ENCODE peak calls at places on chromosomes 11 and 22, in four cellular contexts. A, B, M and P are unnamed samples.

GRCh38 chr11:72753341-72754148 is 1.3 kb upstream of the ARAP1 start:
- DNase-seq in B (no peak), M (no peak), A (no peak), P (no peak)

GRCh38 chr22:43000441-43001175 is 14.3 kb downstream of the PACSIN2 start:
- DNase-seq in M (no peak), A (no peak), B (no peak), P (no peak)

GRCh38 chr22:27699676-27700075 is 101.9 kb downstream of the MN1 start:
- DNase-seq in M (no peak), A (no peak), B (no peak), P (no peak)

GRCh38 chr11:1888811-1889526 is 2.7 kb downstream of the PRR33 start:
- DNase-seq in M (no peak), B (no peak), A (no peak), P (no peak)

GRCh38 chr11:76307978-76308747 is 72.8 kb downstream of the THAP12 start:
- DNase-seq in M (no peak), A (no peak), B (no peak), P (no peak)

GRCh38 chr11:129723146-129723963 is 92.3 kb upstream of the TMEM45B start:
- DNase-seq in M (no peak), A (no peak), B (no peak), P (no peak)

GRCh38 chr11:92838655-92839334 is 130.7 kb upstream of the MTNR1B start:
- DNase-seq in A (no peak), B (peak; percentile 68), M (peak; percentile 56), P (no peak)

GRCh38 chr22:41286639-41287091 is 678 bp upstream of the RANGAP1 start:
- DNase-seq in A (no peak), B (no peak), M (no peak), P (no peak)

GRCh38 chr22:20979243-20979809 is 2.8 kb upstream of the LZTR1 start:
- DNase-seq in M (peak; percentile 95), B (peak; percentile 70), A (peak; percentile 30), P (peak; percentile 53)

GRCh38 chr22:35835998-35836691 is 118.5 kb downstream of the APOL5 start:
- DNase-seq in M (peak; percentile 75), B (peak; percentile 57), A (peak; percentile 52), P (peak; percentile 43)

GRCh38 chr11:17354070-17354924 is 2.7 kb downstream of the NCR3LG1 start:
- DNase-seq in B (peak; percentile 76), A (peak; percentile 26), M (peak; percentile 71), P (no peak)

GRCh38 chr11:12743834-12744449 is 69.7 kb downstream of the TEAD1 start:
- DNase-seq in B (no peak), A (no peak), M (no peak), P (no peak)

GRCh38 chr11:113613619-113614018 is 92.5 kb downstream of the TMPRSS5 start:
- DNase-seq in B (no peak), A (no peak), M (no peak), P (no peak)

GRCh38 chr11:106062592-106062949 is 14.6 kb downstream of the KBTBD3 start:
- DNase-seq in A (no peak), B (no peak), M (no peak), P (no peak)

GRCh38 chr22:27686534-27686933 is 115.0 kb downstream of the MN1 start:
- DNase-seq in B (peak; percentile 91), A (peak; percentile 24), M (no peak), P (peak; percentile 82)

GRCh38 chr11:79077684-79078379 is 363.0 kb downstream of the TENM4 start:
- DNase-seq in B (no peak), M (no peak), A (no peak), P (no peak)

GRCh38 chr11:85257837-85258236 is 369.3 kb downstream of the DLG2 start:
- DNase-seq in B (no peak), A (no peak), M (no peak), P (no peak)

GRCh38 chr22:39703890-39704658 is 133.5 kb downstream of the CACNA1I start:
- DNase-seq in M (peak; percentile 79), B (no peak), A (no peak), P (peak; percentile 47)

GRCh38 chr22:39699631-39700348 is 129.2 kb downstream of the CACNA1I start:
- DNase-seq in A (no peak), B (no peak), M (peak; percentile 82), P (no peak)

GRCh38 chr22:39705386-39705785 is 134.8 kb downstream of the CACNA1I start:
- DNase-seq in A (no peak), B (no peak), M (no peak), P (no peak)

GRCh38 chr22:39698106-39698505 is 127.6 kb downstream of the CACNA1I start:
- DNase-seq in A (no peak), M (no peak), B (no peak), P (no peak)

GRCh38 chr22:39700565-39700964 is 130.0 kb downstream of the CACNA1I start:
- DNase-seq in B (no peak), A (no peak), M (no peak), P (no peak)
- H3K4me3 ChIP-seq in B (no peak overlapping the region), A (no peak overlapping the region), M (no peak overlapping the region), P (no peak overlapping the region)

GRCh38 chr11:55481416-55481815 is 72.9 kb upstream of the OR4C15 start:
- DNase-seq in A (no peak), M (no peak), B (no peak), P (no peak)
- H3K9me3 ChIP-seq in A (no peaks in the 10 kb centered on the region), M (peaks cover 41% of the 10 kb centered on the region), B (no peaks in the 10 kb centered on the region), P (no peaks in the 10 kb centered on the region)

DNA sequence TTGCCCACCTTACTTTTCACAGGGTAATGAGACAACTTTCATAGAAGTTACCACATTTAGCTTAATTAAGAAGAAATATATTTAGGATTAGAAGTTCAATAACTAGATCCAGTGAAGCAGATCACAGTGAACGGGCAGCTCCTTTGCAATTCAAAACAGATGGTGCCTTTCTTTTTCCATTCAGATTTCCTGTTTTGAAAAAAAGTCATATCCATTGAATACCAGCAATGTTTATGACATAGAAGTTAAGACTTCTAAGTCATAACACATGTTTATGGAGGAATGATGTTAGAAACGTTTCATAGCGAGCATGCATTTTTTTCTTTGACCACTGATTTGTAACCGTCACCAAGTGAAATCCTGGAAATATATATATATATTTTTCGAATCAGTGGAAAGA is 24.7 kb downstream of the LUZP2 start:
- DNase-seq in M (no peak), A (no peak), B (no peak), P (no peak)
- H3K27ac ChIP-seq in M (no peak overlapping the region), A (no peak overlapping the region), B (no peak overlapping the region), P (no peak overlapping the region)

GRCh38 chr22:46339956-46340355 is 4.4 kb downstream of the TRMU start:
- DNase-seq in B (no peak), A (no peak), M (no peak), P (peak; percentile 10)

GRCh38 chr22:46336119-46337078 is 885 bp downstream of the TRMU start:
- DNase-seq in M (peak; percentile 70), B (peak; percentile 63), A (no peak), P (peak; percentile 15)

GRCh38 chr22:46338636-46339035 is 3.1 kb downstream of the TRMU start:
- DNase-seq in A (no peak), M (no peak), B (no peak), P (peak; percentile 1)

GRCh38 chr22:46335201-46336118 is at the start of gene TRMU:
- DNase-seq in M (peak; percentile 95), A (peak; percentile 53), B (peak; percentile 94), P (peak; percentile 90)

GRCh38 chr22:46337870-46338269 is 2.4 kb downstream of the TRMU start:
- DNase-seq in B (no peak), M (no peak), A (no peak), P (peak; percentile 15)
- H3K4me3 ChIP-seq in B (no peak overlapping the region), M (no peak overlapping the region), A (no peak overlapping the region), P (no peak overlapping the region)

GRCh38 chr11:70501026-70501901 is 102.9 kb downstream of the CTTN start:
- DNase-seq in B (no peak), M (no peak), A (no peak), P (peak; percentile 57)
- H3K9me3 ChIP-seq in B (no peaks in the 10 kb centered on the region), M (no peaks in the 10 kb centered on the region), A (no peaks in the 10 kb centered on the region), P (no peaks in the 10 kb centered on the region)

GRCh38 chr22:49948116-49948515 is 12.5 kb upstream of the PIM3 start:
- DNase-seq in B (no peak), M (no peak), A (no peak), P (no peak)
- H3K27ac ChIP-seq in B (no peak overlapping the region), M (no peak overlapping the region), A (no peak overlapping the region), P (no peak overlapping the region)

GRCh38 chr11:66321606-66322005 is 4.8 kb upstream of the CD248 start:
- DNase-seq in B (no peak), A (no peak), M (no peak), P (no peak)
- H3K4me3 ChIP-seq in B (no peak overlapping the region), A (no peak overlapping the region), M (no peak overlapping the region), P (no peak overlapping the region)

DNA sequence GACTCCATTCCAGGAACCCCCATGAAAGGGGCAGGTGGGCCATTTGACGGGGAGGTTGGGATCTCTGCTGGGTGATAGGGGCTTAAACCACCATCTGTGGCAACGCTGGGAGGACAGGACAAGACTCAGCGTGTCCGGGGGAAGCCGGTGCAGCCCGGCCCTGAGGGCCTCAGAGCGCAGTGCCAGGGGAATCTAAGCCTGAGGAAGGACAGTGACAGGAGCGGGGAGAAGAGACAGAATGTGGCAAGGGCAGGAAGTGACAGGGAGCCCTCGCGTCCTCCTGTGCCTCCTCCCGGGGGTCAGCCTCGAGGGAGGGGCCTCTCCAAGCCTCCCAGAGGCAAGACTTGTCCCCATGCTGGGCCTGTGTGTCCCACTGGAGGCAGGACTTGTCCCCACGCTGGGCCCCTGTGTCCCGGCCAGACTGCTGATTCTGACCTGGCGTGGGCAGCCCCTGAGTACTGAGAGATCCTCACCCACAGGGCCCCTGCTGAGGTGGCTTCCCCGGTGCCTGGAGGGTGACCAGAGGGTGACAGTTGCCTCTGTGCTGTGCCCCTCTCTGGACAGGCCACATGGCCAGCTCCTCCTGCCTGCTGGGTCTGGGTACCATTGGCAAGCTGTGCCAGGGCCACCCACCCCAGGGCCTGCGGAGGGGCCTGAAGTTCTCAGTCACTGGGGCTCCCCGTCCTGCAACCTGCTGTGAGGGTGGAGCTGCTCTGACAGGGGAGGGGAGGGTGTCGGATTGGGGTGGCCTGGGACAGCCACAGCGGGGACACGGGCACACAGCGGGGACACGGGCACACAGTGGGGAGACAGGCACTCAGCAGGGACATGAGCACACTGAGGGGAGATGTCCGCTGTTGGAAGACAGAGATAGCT is 676.2 kb downstream of the BRD1 start:
- DNase-seq in B (no peak), A (no peak), M (no peak), P (no peak)
- H3K9me3 ChIP-seq in B (no peaks in the 10 kb centered on the region), A (peaks cover 95% of the 10 kb centered on the region), M (no peaks in the 10 kb centered on the region), P (no peaks in the 10 kb centered on the region)

DNA sequence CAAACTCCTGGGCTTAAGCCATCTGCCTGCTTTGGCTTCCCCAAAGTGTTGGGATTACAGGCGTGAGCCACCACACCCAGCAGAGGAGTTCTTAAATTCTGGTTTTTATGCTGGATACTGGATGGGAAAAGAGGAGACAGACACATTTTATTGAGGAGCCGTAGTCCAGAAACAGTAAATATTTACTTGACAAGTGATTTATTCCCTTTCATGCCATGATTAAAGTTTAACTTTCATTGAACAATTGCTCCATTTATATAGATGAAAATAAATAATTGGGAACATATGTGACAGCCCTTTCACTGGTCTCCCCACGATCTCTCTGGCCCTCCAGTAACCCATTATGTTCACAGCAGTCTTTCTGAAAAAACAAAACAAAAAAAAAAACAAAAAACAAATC is 19.4 kb upstream of the GRK3 start:
- DNase-seq in B (no peak), A (no peak), M (no peak), P (no peak)
- H3K27ac ChIP-seq in B (no peak overlapping the region), A (no peak overlapping the region), M (no peak overlapping the region), P (no peak overlapping the region)

GRCh38 chr22:19524170-19525115 is at the start of gene CLDN5:
- DNase-seq in B (peak; percentile 38), A (no peak), M (peak; percentile 75), P (peak; percentile 61)
- H3K4me3 ChIP-seq in B (peak within 1 kb of the TSS; percentile 24), A (peak within 1 kb of the TSS; percentile 42), M (peak within 1 kb of the TSS; percentile 54), P (peak within 1 kb of the TSS; percentile 73)